ENCODE peak calls at places on chromosomes 2 and 18, in four cellular contexts. Y is testis, J is IMR-90, L is HCT116. V is an unnamed sample.
A peak's percentile ranks its signal among the peaks of the same experiment; 100 is the strongest.

GRCh38 chr2:168705534-168706470 is 96.6 kb upstream of the NOSTRIN start:
- DNase-seq in Y (no peak), L (no peak), J (peak; percentile 51), V (no peak)

GRCh38 chr2:230418341-230419016 is 2.5 kb downstream of the SP100 start:
- DNase-seq in J (peak; percentile 77), L (no peak), Y (no peak), V (no peak)

GRCh38 chr2:108621087-108621559 is 86.9 kb downstream of the LIMS1 start:
- DNase-seq in Y (no peak), J (peak; percentile 46), L (peak; percentile 19), V (peak; percentile 62)

GRCh38 chr2:43051316-43051715 is 175.1 kb downstream of the ZFP36L2 start:
- DNase-seq in Y (no peak), J (peak; percentile 74), L (peak; percentile 26), V (no peak)

GRCh38 chr2:21821697-21822227 is 698.0 kb downstream of the TDRD15 start:
- DNase-seq in J (peak; percentile 52), L (no peak), Y (no peak), V (no peak)

GRCh38 chr2:118529931-118530330 is 317.5 kb downstream of the EN1 start:
- DNase-seq in L (no peak), J (no peak), Y (no peak), V (no peak)

GRCh38 chr2:65404988-65405697 is 27.3 kb downstream of the SPRED2 start:
- DNase-seq in Y (no peak), J (no peak), L (no peak), V (no peak)

GRCh38 chr2:118774458-118775133 is 72.9 kb downstream of the EN1 start:
- DNase-seq in L (no peak), Y (peak; percentile 62), J (peak; percentile 7), V (peak; percentile 50)

GRCh38 chr2:126723281-126723815 is 67.4 kb downstream of the GYPC start:
- DNase-seq in J (no peak), L (no peak), Y (no peak), V (no peak)

GRCh38 chr18:35478520-35479435 is 19.0 kb downstream of the INO80C start:
- DNase-seq in J (peak; percentile 86), L (peak; percentile 95), Y (no peak), V (no peak)

GRCh38 chr2:190255668-190256067 is 64.0 kb downstream of the HIBCH start:
- DNase-seq in J (no peak), L (no peak), Y (no peak), V (no peak)

GRCh38 chr2:232387451-232388171 is 9.1 kb downstream of the ALPP start:
- DNase-seq in J (no peak), Y (no peak), L (no peak), V (peak; percentile 58)

GRCh38 chr2:227687189-227687588 is 20.6 kb downstream of the SCYGR5 start:
- DNase-seq in Y (no peak), L (no peak), J (no peak), V (no peak)

GRCh38 chr2:102488063-102488462 is 15.0 kb downstream of the SLC9A4 start:
- DNase-seq in Y (no peak), L (no peak), J (peak; percentile 51), V (no peak)

GRCh38 chr18:42915240-42915791 is 200.2 kb downstream of the RIT2 start:
- DNase-seq in J (no peak), L (no peak), Y (no peak), V (no peak)

DNA sequence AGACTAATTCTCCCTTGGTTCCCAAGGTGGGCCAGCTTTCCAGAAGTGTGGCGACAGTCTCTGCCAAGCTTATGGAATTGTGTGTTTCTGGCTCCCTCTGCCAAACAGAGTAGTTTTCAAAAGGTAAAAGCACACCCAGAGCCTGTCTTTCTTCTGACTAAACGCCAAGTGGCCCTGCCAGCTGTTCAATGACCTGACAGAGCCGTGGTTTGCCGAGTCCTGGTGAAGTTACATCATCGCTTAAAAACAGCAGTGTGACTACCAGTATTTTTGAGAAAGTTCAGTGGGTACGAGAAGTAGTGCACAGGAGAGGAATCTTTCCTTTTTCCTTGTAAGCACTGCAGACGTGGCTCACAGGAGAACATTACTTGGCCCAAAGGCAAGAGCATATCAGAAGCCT is 1.9 kb downstream of the PER2 start:
- DNase-seq in Y (peak; percentile 69), L (no peak), J (peak; percentile 86), V (peak; percentile 74)
- H3K4me1 ChIP-seq in Y (peaks cover 61% of the 10 kb centered on the region), L (peaks cover 41% of the 10 kb centered on the region), J (peaks cover 23% of the 10 kb centered on the region), V (peaks cover 66% of the 10 kb centered on the region)

DNA sequence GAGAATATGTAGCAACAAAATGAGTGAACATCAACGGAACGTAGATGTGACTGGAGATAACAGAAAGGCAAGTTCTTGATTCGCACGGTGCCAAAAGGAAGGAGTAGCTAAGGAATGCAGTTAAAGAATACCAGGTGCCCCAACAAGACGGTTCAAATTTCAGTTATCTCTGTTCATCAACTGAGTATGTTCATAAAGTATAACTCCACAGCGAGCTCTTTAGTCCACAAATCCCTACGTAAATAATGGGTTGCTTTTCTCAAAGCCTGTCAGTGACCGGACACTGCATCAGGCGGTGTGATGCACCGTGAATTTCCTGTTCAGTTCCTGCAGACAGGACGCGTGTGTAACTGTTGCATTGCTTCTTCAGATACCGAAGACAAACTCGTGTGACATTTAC is 91.8 kb downstream of the NOL10 start:
- DNase-seq in J (no peak), L (no peak), Y (no peak), V (no peak)
- H3K36me3 ChIP-seq in J (peaks cover 14% of the 10 kb centered on the region), L (peaks cover 8% of the 10 kb centered on the region), Y (no peaks in the 10 kb centered on the region), V (peaks cover 42% of the 10 kb centered on the region)

GRCh38 chr2:100929142-100929541 is 72.9 kb upstream of the RPL31 start:
- DNase-seq in Y (no peak), J (no peak), L (no peak), V (no peak)
- H3K27ac ChIP-seq in Y (no peak overlapping the region), J (no peak overlapping the region), L (no peak overlapping the region), V (no peak overlapping the region)

GRCh38 chr18:25704096-25704870 is 352.3 kb upstream of the ZNF521 start:
- DNase-seq in Y (no peak), J (no peak), L (no peak), V (no peak)
- H3K4me1 ChIP-seq in Y (no peaks in the 10 kb centered on the region), J (no peaks in the 10 kb centered on the region), L (no peaks in the 10 kb centered on the region), V (no peaks in the 10 kb centered on the region)

GRCh38 chr2:222641336-222641735 is 14.6 kb downstream of the FARSB start:
- DNase-seq in L (no peak), J (peak; percentile 43), Y (no peak), V (no peak)

GRCh38 chr2:222643134-222643533 is 12.8 kb downstream of the FARSB start:
- DNase-seq in Y (no peak), L (no peak), J (no peak), V (no peak)

GRCh38 chr2:222649801-222650200 is 6.1 kb downstream of the FARSB start:
- DNase-seq in Y (no peak), J (no peak), L (no peak), V (no peak)

GRCh38 chr2:222651721-222652420 is 4.0 kb downstream of the FARSB start:
- DNase-seq in Y (no peak), L (no peak), J (peak; percentile 28), V (no peak)

GRCh38 chr2:222646008-222646407 is 9.9 kb downstream of the FARSB start:
- DNase-seq in Y (no peak), L (no peak), J (no peak), V (no peak)
- H3K36me3 ChIP-seq in Y (no peaks in the 10 kb centered on the region), L (peaks cover 15% of the 10 kb centered on the region), J (peaks cover 15% of the 10 kb centered on the region), V (peaks cover 61% of the 10 kb centered on the region)

V was measured in lower lobe of right lung.